ENCODE peak calls at places on chromosomes 6 and 20, in five cellular contexts. C is GM12878, V is HCT116, D is HepG2, I is H1. A is an unnamed sample.

GRCh38 chr6:30857537-30857936 is 26.8 kb upstream of the DDR1 start:
- DNase-seq in V (no peak), I (no peak), D (no peak), C (peak; percentile 51), A (no peak)

GRCh38 chr6:1027109-1027794 is 284.6 kb upstream of the FOXQ1 start:
- DNase-seq in V (peak; percentile 33), D (no peak), C (no peak), I (no peak), A (no peak)

GRCh38 chr20:20366551-20366895 is 1.4 kb upstream of the INSM1 start:
- DNase-seq in D (no peak), V (no peak), I (no peak), C (no peak), A (no peak)

GRCh38 chr6:163243691-163244505 is 170.6 kb upstream of the QKI start:
- DNase-seq in I (no peak), C (no peak), D (no peak), V (no peak), A (no peak)

GRCh38 chr20:13441388-13441787 is 197.3 kb downstream of the TASP1 start:
- DNase-seq in D (no peak), I (no peak), C (no peak), V (no peak), A (no peak)

GRCh38 chr6:163757506-163757905 is 343.0 kb downstream of the QKI start:
- DNase-seq in D (no peak), I (no peak), C (no peak), V (no peak), A (no peak)

GRCh38 chr6:20686142-20686541 is 151.9 kb downstream of the CDKAL1 start:
- DNase-seq in V (no peak), C (no peak), I (no peak), D (no peak), A (no peak)

GRCh38 chr6:144104898-144105487 is 9.6 kb upstream of the SF3B5 start:
- DNase-seq in V (peak; percentile 59), C (peak; percentile 53), D (peak; percentile 74), I (no peak), A (peak; percentile 82)

GRCh38 chr6:44156494-44157151 is 2.0 kb upstream of the CAPN11 start:
- DNase-seq in V (no peak), I (no peak), C (no peak), D (peak; percentile 97), A (no peak)

GRCh38 chr6:40343318-40343886 is 243.8 kb downstream of the LRFN2 start:
- DNase-seq in C (no peak), I (peak; percentile 41), D (no peak), V (no peak), A (no peak)

GRCh38 chr20:11270566-11270965 is 596.8 kb upstream of the JAG1 start:
- DNase-seq in I (no peak), C (no peak), D (no peak), V (no peak), A (no peak)

GRCh38 chr6:134853111-134854055 is 96.5 kb downstream of the ALDH8A1 start:
- DNase-seq in V (peak; percentile 82), C (no peak), I (no peak), D (peak; percentile 69), A (no peak)

GRCh38 chr6:69813508-69813907 is 16.7 kb upstream of the LMBRD1 start:
- DNase-seq in C (no peak), I (no peak), D (no peak), V (no peak), A (no peak)

GRCh38 chr6:33589366-33589722 is 9.3 kb upstream of the BAK1 start:
- DNase-seq in V (no peak), C (no peak), D (no peak), I (no peak), A (no peak)

GRCh38 chr6:32046450-32047083 is 8.4 kb downstream of the CYP21A2 start:
- DNase-seq in C (no peak), D (peak; percentile 31), I (peak; percentile 60), V (no peak), A (peak; percentile 40)

GRCh38 chr20:40727960-40728359 is 38.9 kb upstream of the MAFB start:
- DNase-seq in V (no peak), I (no peak), C (no peak), D (no peak), A (no peak)

GRCh38 chr6:132020138-132020551 is 69.0 kb upstream of the CCN2 start:
- DNase-seq in D (no peak), C (no peak), V (no peak), I (no peak), A (no peak)

GRCh38 chr20:61500791-61501321 is 248.8 kb downstream of the CDH4 start:
- DNase-seq in I (no peak), C (no peak), D (no peak), V (no peak), A (no peak)

GRCh38 chr6:46734867-46735719 is at the start of gene PLA2G7:
- DNase-seq in C (no peak), I (peak; percentile 74), D (no peak), V (no peak), A (no peak)

GRCh38 chr20:46810442-46811327 is 84.0 kb upstream of the EYA2 start:
- DNase-seq in D (no peak), I (no peak), C (no peak), V (no peak), A (no peak)

DNA sequence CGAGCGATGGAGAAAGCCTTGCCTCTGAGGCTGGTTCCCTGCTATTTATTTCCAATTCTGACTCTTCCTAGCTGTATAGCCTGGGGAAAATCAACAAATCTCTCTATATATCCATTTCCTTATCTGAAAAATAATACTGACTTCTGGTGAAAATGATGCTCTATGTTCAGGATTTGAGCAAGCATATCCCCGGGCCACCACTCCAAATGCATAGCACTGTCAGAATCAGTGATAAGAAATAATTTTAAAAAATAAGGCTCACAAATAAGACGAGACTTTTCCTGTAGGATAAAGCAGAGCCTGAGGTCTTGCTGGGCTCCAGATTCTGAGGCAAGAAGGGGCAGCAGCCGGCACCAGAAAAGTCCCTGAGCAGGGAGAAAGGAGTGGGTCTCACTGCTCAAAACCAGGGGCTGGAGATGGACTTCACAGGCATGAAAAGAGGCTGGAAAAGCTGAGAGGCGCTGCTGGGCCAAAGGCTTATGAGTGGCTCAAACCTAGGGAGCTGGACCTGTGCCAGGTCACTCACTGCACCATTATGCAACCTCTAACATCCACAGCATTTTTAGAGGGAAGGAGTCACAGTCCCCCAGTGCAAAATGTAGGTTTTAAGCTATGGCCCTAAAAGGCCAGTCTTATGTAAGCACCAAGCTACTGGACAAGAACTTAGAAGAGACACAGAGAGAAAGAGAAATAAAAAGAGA is 48.1 kb upstream of the SLC17A4 start:
- DNase-seq in V (no peak), I (no peak), C (no peak), D (peak; percentile 35), A (no peak)
- TF ChIP-seq YY1 in V (no peak), I (no peak), C (no peak), D (no peak), A (no peak)

GRCh38 chr20:22848364-22848763 is 186.7 kb upstream of the SSTR4 start:
- DNase-seq in I (no peak), C (no peak), D (no peak), V (no peak), A (no peak)

GRCh38 chr20:22846829-22847228 is 188.3 kb upstream of the SSTR4 start:
- DNase-seq in D (no peak), I (no peak), C (no peak), V (no peak), A (no peak)

GRCh38 chr20:22836877-22837276 is 198.2 kb upstream of the SSTR4 start:
- DNase-seq in D (no peak), V (no peak), I (no peak), C (no peak), A (peak; percentile 39)

GRCh38 chr20:22838001-22838400 is 197.1 kb upstream of the SSTR4 start:
- DNase-seq in I (no peak), V (no peak), C (no peak), D (no peak), A (no peak)

DNA sequence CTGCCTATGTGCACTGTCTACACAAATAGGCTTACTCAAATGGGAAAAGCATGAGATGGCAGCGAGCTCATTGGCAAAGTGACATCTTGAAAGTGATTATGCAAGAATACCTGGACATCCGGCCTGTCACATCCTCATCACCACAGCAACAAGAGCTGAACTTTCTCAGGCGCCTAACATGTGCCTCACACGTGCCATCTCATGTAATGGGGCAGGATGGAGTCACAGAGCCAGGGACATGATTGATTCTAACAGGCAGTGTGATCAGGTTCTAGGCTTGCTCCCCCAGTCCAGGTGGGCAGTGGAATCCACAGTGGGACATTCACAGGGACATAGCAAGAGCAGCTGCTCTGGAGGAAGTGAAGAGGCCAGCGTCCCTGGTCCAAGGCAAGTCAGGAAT is 192.3 kb upstream of the SSTR4 start:
- DNase-seq in V (no peak), D (no peak), I (no peak), C (no peak), A (no peak)
- TF ChIP-seq CEBPB in V (no peak), D (peak; percentile 51), I (no peak), C (no peak), A (no peak)

GRCh38 chr6:71015392-71015791 is 58.5 kb upstream of the B3GAT2 start:
- DNase-seq in I (no peak), C (no peak), D (no peak), V (no peak), A (no peak)

GRCh38 chr6:71011861-71012260 is 55.0 kb upstream of the B3GAT2 start:
- DNase-seq in C (no peak), V (no peak), I (no peak), D (no peak), A (no peak)

DNA sequence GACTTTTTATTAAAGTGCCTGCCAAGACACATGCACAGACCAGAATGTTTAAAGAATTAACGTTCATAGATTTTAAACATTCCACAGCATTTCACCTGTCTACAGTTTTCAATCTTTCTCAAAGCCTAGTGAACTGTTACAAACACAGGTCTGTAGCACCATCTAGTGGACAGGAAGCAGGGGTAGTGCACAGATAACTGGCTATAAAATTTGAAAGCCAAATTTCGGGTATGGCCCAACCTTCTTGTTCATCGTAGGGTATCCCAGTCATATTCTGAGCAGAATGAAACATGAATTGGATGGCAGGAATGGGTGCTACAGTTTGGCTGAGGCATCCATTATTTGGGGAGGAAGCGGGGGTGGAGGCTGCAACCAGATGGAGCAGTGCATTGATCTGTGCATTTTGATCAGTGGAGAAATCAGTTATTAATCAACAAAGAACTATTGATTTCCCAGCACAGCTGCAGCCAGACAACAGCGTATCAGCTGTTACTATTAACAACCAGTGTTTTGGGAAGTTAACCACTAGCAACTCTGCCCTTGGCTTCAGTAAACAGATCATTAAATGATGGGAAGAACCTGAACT is 56.1 kb upstream of the B3GAT2 start:
- DNase-seq in C (peak; percentile 12), V (peak; percentile 42), I (no peak), D (peak; percentile 57), A (peak; percentile 70)
- H2AFZ ChIP-seq in C (no peak overlapping the region), V (no peak overlapping the region), I (no peak overlapping the region), D (no peak overlapping the region), A (no peak overlapping the region)

DNA sequence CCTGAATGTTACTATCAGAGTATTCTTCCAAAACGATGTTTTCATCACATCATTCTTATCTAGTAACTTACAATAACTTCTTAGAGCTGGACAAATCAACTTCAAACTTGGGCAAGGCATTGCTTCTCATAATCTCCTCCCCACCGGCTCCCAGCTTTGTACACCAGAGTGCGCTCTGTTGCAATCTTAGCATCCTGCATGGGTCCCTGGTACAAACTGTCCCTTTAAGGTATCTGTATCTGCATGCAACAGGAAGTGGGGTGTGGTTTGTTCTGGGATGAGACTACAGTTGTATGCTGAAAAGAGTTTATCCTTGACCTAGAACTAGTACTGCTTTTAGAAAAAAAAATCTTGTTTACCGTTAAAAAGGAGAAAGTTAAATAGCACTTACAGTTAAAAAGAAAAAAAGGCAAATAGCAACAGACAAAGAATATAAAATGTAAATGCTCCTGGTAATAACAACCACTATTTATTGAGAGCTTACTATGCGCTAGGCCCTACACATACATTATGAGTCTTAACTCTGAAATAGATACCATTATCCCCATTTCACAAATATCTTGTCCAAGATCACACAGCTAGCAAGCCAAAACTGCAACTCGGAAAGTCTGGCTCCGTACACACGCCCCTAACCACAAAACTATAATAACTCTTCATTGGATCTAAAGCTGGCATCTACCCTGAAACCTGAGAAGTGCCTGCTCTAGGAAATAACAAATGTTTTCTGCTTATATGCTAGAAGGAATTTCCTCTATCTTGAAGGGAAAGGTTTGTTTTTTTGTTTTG is 9.8 kb upstream of the HECA start:
- DNase-seq in I (no peak), C (peak; percentile 54), V (peak; percentile 70), D (peak; percentile 61), A (peak; percentile 36)
- TF ChIP-seq YY1 in I (no peak), C (peak; percentile 43), V (no peak), D (no peak), A (no peak)

A was measured in K562.